ENCODE peak calls at places on chromosomes 5 and 9, in five cellular contexts. W, T, G, Z and X are unnamed samples.

GRCh38 chr5:60687927-60688720 is 11.8 kb downstream of the DEPDC1B start:
- DNase-seq in W (peak; percentile 67), T (no peak), G (peak; percentile 64), Z (peak; percentile 37), X (peak; percentile 50)

GRCh38 chr5:74367241-74367733 is 273.2 kb downstream of the ENC1 start:
- DNase-seq in W (no peak), T (no peak), G (no peak), Z (no peak), X (no peak)

GRCh38 chr9:95202076-95202681 is 115.3 kb downstream of the FANCC start:
- DNase-seq in W (no peak), T (no peak), G (no peak), Z (no peak), X (no peak)

GRCh38 chr9:113707953-113708695 is 168.0 kb upstream of the ZNF618 start:
- DNase-seq in W (no peak), T (no peak), G (no peak), Z (no peak), X (no peak)

GRCh38 chr5:68661237-68661636 is 432.6 kb upstream of the SLC30A5 start:
- DNase-seq in W (no peak), T (no peak), G (peak; percentile 56), Z (peak; percentile 32), X (no peak)

GRCh38 chr9:101711330-101711941 is 27.0 kb downstream of the GRIN3A start:
- DNase-seq in W (peak; percentile 38), T (no peak), G (no peak), Z (peak; percentile 47), X (peak; percentile 28)

GRCh38 chr5:11214851-11215250 is 453.8 kb upstream of the DAP start:
- DNase-seq in W (no peak), T (no peak), G (no peak), Z (no peak), X (no peak)

GRCh38 chr9:91836515-91836914 is 113.5 kb downstream of the ROR2 start:
- DNase-seq in W (no peak), T (no peak), G (no peak), Z (no peak), X (no peak)